ENCODE peak calls at places on chromosomes 11 and 22, in four cellular contexts. One of them, this sample, is unnamed.

GRCh38 chr11:131864205-131864604 is 493.8 kb downstream of the NTM start:
- DNase-seq in cardiac muscle cell: no peak
- DNase-seq in tibial nerve: no peak
- DNase-seq in fibroblast of lung: no peak
- DNase-seq in this sample: no peak

GRCh38 chr11:116424615-116425261 is 348.0 kb downstream of the BUD13 start:
- DNase-seq in cardiac muscle cell: no peak
- DNase-seq in tibial nerve: no peak
- DNase-seq in fibroblast of lung: no peak
- DNase-seq in this sample: no peak

GRCh38 chr11:134750619-134751018 is 338.6 kb upstream of the B3GAT1 start:
- DNase-seq in cardiac muscle cell: no peak
- DNase-seq in tibial nerve: no peak
- DNase-seq in fibroblast of lung: no peak
- DNase-seq in this sample: no peak

GRCh38 chr11:6006395-6006794 is 351 bp downstream of the OR56A4 start:
- DNase-seq in cardiac muscle cell: no peak
- DNase-seq in tibial nerve: no peak
- DNase-seq in fibroblast of lung: no peak
- DNase-seq in this sample: no peak

GRCh38 chr11:44178381-44178780 is 82.9 kb downstream of the EXT2 start:
- DNase-seq in cardiac muscle cell: peak; percentile 49
- DNase-seq in tibial nerve: no peak
- DNase-seq in fibroblast of lung: peak; percentile 33
- DNase-seq in this sample: no peak

GRCh38 chr11:47186937-47187681 is 875 bp upstream of the PACSIN3 start:
- DNase-seq in cardiac muscle cell: peak; percentile 43
- DNase-seq in tibial nerve: peak; percentile 54
- DNase-seq in fibroblast of lung: peak; percentile 49
- DNase-seq in this sample: no peak

GRCh38 chr22:22068025-22068424 is 85.4 kb upstream of the TOP3B start:
- DNase-seq in cardiac muscle cell: no peak
- DNase-seq in tibial nerve: no peak
- DNase-seq in fibroblast of lung: no peak
- DNase-seq in this sample: no peak

GRCh38 chr11:34292546-34292945 is 65.3 kb downstream of the ABTB2 start:
- DNase-seq in cardiac muscle cell: no peak
- DNase-seq in tibial nerve: no peak
- DNase-seq in fibroblast of lung: no peak
- DNase-seq in this sample: no peak

GRCh38 chr11:3802016-3802790 is 4.8 kb upstream of the NUP98 start:
- DNase-seq in cardiac muscle cell: no peak
- DNase-seq in tibial nerve: no peak
- DNase-seq in fibroblast of lung: no peak
- DNase-seq in this sample: no peak

DNA sequence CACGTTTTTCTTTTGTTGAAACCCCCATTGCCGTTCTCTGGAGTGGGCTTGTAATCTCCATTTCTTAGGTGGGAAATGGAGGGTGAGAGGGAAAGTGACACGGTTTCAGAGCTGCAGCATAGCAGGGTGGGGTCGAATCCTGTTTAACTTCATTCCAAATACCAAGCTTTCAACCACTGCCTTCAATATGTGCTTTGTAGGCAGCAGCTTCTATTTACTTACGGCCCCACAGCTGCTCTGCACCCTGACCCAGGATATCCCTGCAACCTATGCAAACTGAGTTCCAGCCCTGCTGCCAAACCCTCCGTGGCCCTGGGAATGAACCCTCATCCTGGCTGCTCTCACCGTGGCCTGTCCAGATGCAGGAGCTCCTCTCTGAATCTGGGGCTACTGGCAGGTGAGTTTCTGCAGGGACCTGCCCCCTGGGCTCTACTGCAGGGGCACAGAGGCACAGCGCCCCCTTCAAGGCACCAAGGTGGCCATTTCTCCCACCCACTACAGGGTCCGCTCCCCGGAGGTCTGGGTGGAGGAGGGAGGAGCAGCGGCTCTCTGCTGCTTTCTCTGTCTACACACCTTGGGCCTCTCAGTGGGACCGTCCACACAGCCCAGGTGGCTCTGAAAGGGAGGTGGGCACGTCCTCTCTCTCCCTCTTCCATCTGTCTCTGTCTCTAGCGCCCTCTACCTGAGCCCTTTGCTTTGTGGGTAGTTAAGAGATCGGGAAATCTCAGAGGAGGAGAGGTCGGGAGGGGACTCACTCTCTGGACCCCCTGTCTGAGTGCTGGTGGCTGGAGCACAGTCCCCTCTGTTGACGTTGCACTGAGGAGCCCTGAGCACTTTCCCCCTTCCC is 279.1 kb downstream of the BRD1 start:
- DNase-seq in cardiac muscle cell: no peak
- DNase-seq in tibial nerve: no peak
- DNase-seq in fibroblast of lung: no peak
- DNase-seq in this sample: no peak
- TF ChIP-seq CTCF in cardiac muscle cell: no peak
- TF ChIP-seq CTCF in tibial nerve: no peak
- TF ChIP-seq CTCF in fibroblast of lung: no peak
- TF ChIP-seq CTCF in this sample: no peak

GRCh38 chr22:32202539-32203180 is 2.2 kb downstream of the RFPL2 start:
- DNase-seq in cardiac muscle cell: peak; percentile 40
- DNase-seq in tibial nerve: no peak
- DNase-seq in fibroblast of lung: peak; percentile 16
- DNase-seq in this sample: no peak
- TF ChIP-seq CTCF in cardiac muscle cell: peak; percentile 42
- TF ChIP-seq CTCF in tibial nerve: peak; percentile 7
- TF ChIP-seq CTCF in fibroblast of lung: peak; percentile 45
- TF ChIP-seq CTCF in this sample: peak; percentile 15

GRCh38 chr11:81585534-81585933 is 1148.1 kb downstream of the FAM181B start:
- DNase-seq in cardiac muscle cell: no peak
- DNase-seq in tibial nerve: no peak
- DNase-seq in fibroblast of lung: no peak
- DNase-seq in this sample: no peak
- TF ChIP-seq CTCF in cardiac muscle cell: no peak
- TF ChIP-seq CTCF in tibial nerve: no peak
- TF ChIP-seq CTCF in fibroblast of lung: no peak
- TF ChIP-seq CTCF in this sample: no peak

GRCh38 chr22:20239951-20240773 is 28.0 kb downstream of the RTN4R start:
- DNase-seq in cardiac muscle cell: peak; percentile 26
- DNase-seq in tibial nerve: no peak
- DNase-seq in fibroblast of lung: no peak
- DNase-seq in this sample: no peak

GRCh38 chr22:20240900-20241299 is 27.2 kb downstream of the RTN4R start:
- DNase-seq in cardiac muscle cell: no peak
- DNase-seq in tibial nerve: no peak
- DNase-seq in fibroblast of lung: no peak
- DNase-seq in this sample: no peak

GRCh38 chr22:20239063-20239950 is 28.8 kb downstream of the RTN4R start:
- DNase-seq in cardiac muscle cell: peak; percentile 32
- DNase-seq in tibial nerve: no peak
- DNase-seq in fibroblast of lung: no peak
- DNase-seq in this sample: peak; percentile 33

GRCh38 chr22:20237480-20238440 is 30.4 kb downstream of the RTN4R start:
- DNase-seq in cardiac muscle cell: no peak
- DNase-seq in tibial nerve: no peak
- DNase-seq in fibroblast of lung: no peak
- DNase-seq in this sample: peak; percentile 52

GRCh38 chr22:20238567-20239062 is 29.5 kb downstream of the RTN4R start:
- DNase-seq in cardiac muscle cell: no peak
- DNase-seq in tibial nerve: no peak
- DNase-seq in fibroblast of lung: no peak
- DNase-seq in this sample: peak; percentile 34
- TF ChIP-seq CTCF in cardiac muscle cell: peak; percentile 39
- TF ChIP-seq CTCF in tibial nerve: no peak
- TF ChIP-seq CTCF in fibroblast of lung: peak; percentile 38
- TF ChIP-seq CTCF in this sample: peak; percentile 18

GRCh38 chr11:26527685-26528084 is 44.4 kb downstream of the MUC15 start:
- DNase-seq in cardiac muscle cell: no peak
- DNase-seq in tibial nerve: no peak
- DNase-seq in fibroblast of lung: no peak
- DNase-seq in this sample: no peak

GRCh38 chr11:26522912-26523610 is 49.0 kb downstream of the MUC15 start:
- DNase-seq in cardiac muscle cell: peak; percentile 21
- DNase-seq in tibial nerve: no peak
- DNase-seq in fibroblast of lung: peak; percentile 28
- DNase-seq in this sample: no peak
- TF ChIP-seq CTCF in cardiac muscle cell: peak; percentile 32
- TF ChIP-seq CTCF in tibial nerve: no peak
- TF ChIP-seq CTCF in fibroblast of lung: peak; percentile 39
- TF ChIP-seq CTCF in this sample: no peak

GRCh38 chr11:660681-661444 is 23.8 kb downstream of the DRD4 start:
- DNase-seq in cardiac muscle cell: no peak
- DNase-seq in tibial nerve: no peak
- DNase-seq in fibroblast of lung: no peak
- DNase-seq in this sample: no peak

GRCh38 chr11:665707-666281 is 28.7 kb downstream of the DRD4 start:
- DNase-seq in cardiac muscle cell: peak; percentile 45
- DNase-seq in tibial nerve: no peak
- DNase-seq in fibroblast of lung: peak; percentile 62
- DNase-seq in this sample: no peak

GRCh38 chr11:660281-660680 is 23.2 kb downstream of the DRD4 start:
- DNase-seq in cardiac muscle cell: no peak
- DNase-seq in tibial nerve: no peak
- DNase-seq in fibroblast of lung: no peak
- DNase-seq in this sample: no peak

GRCh38 chr11:665062-665706 is 28.1 kb downstream of the DRD4 start:
- DNase-seq in cardiac muscle cell: peak; percentile 8
- DNase-seq in tibial nerve: no peak
- DNase-seq in fibroblast of lung: peak; percentile 66
- DNase-seq in this sample: no peak

DNA sequence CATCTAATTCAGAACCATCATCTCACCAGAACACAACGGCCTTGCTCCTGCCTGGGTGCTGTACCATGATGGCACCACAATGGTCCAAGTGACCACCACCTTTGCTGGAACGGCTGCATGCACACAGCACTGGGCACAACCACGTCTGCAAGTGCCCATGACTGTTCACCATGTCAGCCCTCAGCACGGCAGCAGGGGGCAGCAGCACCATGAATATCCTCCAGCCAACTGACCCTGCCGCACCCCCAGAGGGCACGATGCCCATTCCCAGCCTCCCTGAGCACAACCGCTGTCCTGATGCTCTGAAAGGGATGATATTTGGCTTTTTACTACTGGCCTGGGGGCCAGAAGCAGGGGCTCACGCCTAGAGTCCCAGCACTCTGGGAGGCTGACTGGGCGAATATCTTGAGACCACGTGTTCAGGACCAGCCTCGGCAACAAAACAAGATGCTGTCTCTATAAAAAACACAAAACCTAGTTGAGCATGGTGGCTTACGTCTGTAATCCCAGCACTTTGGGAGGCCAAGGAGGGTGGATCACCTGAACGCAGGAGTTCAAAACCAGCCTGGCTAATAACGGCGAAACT is 25.7 kb downstream of the DRD4 start:
- DNase-seq in cardiac muscle cell: peak; percentile 68
- DNase-seq in tibial nerve: peak; percentile 70
- DNase-seq in fibroblast of lung: peak; percentile 64
- DNase-seq in this sample: peak; percentile 38
- TF ChIP-seq CTCF in cardiac muscle cell: peak; percentile 76
- TF ChIP-seq CTCF in tibial nerve: peak; percentile 65
- TF ChIP-seq CTCF in fibroblast of lung: peak; percentile 75
- TF ChIP-seq CTCF in this sample: peak; percentile 65

This sample was measured in natural killer cell.